ENCODE peak calls at places on chromosomes 3 and 15, in ten cellular contexts. H is adipocyte; I is GOT3; Z is heart left ventricle; C is NCI-H2107; N is epithelial cell of prostate; M is SK-MEL-5; O is DMS79; Y is kidney tubule cell; B is effector CD4-positive, alpha-beta T cell. T is an unnamed sample.

GRCh38 chr3:169454060-169454317 is 209.5 kb downstream of the MECOM start:
- DNase-seq in C (no peak), Z (no peak), N (no peak), H (no peak), I (no peak), Y (no peak), M (no peak), O (no peak), B (no peak), T (no peak)

GRCh38 chr3:146117406-146118285 is 43.3 kb downstream of the PLOD2 start:
- DNase-seq in B (no peak), O (no peak), I (no peak), N (no peak), C (no peak), Y (peak), H (peak), M (no peak), Z (no peak), T (no peak)

GRCh38 chr3:63328386-63328785 is 50.3 kb downstream of the SYNPR start:
- DNase-seq in O (no peak), C (no peak), H (peak), I (no peak), Y (peak), M (peak), N (peak), Z (peak), B (no peak), T (no peak)

GRCh38 chr3:23592961-23593931 is 212.5 kb upstream of the UBE2E1 start:
- DNase-seq in Z (no peak), I (no peak), B (no peak), Y (no peak), N (no peak), H (no peak), M (no peak), C (no peak), O (no peak), T (no peak)

GRCh38 chr3:46472736-46473135 is 8.0 kb upstream of the LTF start:
- DNase-seq in Z (no peak), B (no peak), Y (no peak), C (no peak), N (no peak), M (no peak), O (no peak), H (no peak), I (no peak), T (no peak)

GRCh38 chr3:106635271-106635670 is 742.0 kb upstream of the CCDC54 start:
- DNase-seq in N (no peak), M (peak), H (peak), I (no peak), O (no peak), B (no peak), Y (peak), C (no peak), Z (no peak), T (peak)

GRCh38 chr3:104606812-104607211 is 759.9 kb upstream of the ALCAM start:
- DNase-seq in H (no peak), Y (no peak), M (peak), B (no peak), Z (no peak), O (no peak), N (no peak), C (no peak), I (no peak), T (no peak)

GRCh38 chr3:16509721-16510619 is 3.5 kb downstream of the RFTN1 start:
- DNase-seq in I (no peak), Y (no peak), M (no peak), O (no peak), N (no peak), Z (no peak), H (no peak), C (no peak), B (no peak), T (no peak)

GRCh38 chr15:42608767-42609488 is 33.5 kb downstream of the STARD9 start:
- DNase-seq in B (no peak), I (no peak), N (no peak), Y (no peak), O (no peak), H (no peak), M (no peak), C (no peak), Z (no peak), T (no peak)

GRCh38 chr3:87834327-87834726 is 224.5 kb downstream of the CGGBP1 start:
- DNase-seq in O (no peak), Z (no peak), H (no peak), M (no peak), C (no peak), I (no peak), B (no peak), Y (no peak), N (no peak), T (no peak)